ENCODE peak calls at places on chromosome 22, in seven cellular contexts. F, E, L, Z, Q, X and O are unnamed samples.

GRCh38 chr22:43385770-43386641 is 25.8 kb upstream of the MPPED1 start:
- DNase-seq in L (peak; percentile 91), Q (peak; percentile 47), F (peak; percentile 51), E (peak; percentile 36), Z (peak; percentile 72), X (peak; percentile 84), O (no peak)

GRCh38 chr22:35172452-35172851 is 84.8 kb upstream of the HMGXB4 start:
- DNase-seq in Q (no peak), Z (no peak), L (no peak), F (no peak), E (no peak), X (no peak), O (no peak)

GRCh38 chr22:48135641-48136040 is 1373.2 kb downstream of the TBC1D22A start:
- DNase-seq in F (no peak), X (no peak), Z (no peak), E (no peak), L (no peak), Q (no peak), O (no peak)

GRCh38 chr22:45319319-45319675 is 9.6 kb downstream of the FAM118A start:
- DNase-seq in Z (no peak), Q (no peak), X (no peak), F (no peak), E (peak; percentile 39), L (peak; percentile 74), O (no peak)

GRCh38 chr22:46547883-46548244 is 10.4 kb upstream of the CELSR1 start:
- DNase-seq in E (peak; percentile 47), Z (no peak), F (peak; percentile 71), Q (peak; percentile 62), X (peak; percentile 75), L (no peak), O (peak; percentile 68)

GRCh38 chr22:48396785-48397530 is 1430.7 kb downstream of the BRD1 start:
- DNase-seq in F (no peak), L (no peak), X (no peak), Z (no peak), Q (no peak), E (no peak), O (no peak)

GRCh38 chr22:40076702-40077645 is 82.2 kb downstream of the FAM83F start:
- DNase-seq in X (no peak), E (peak; percentile 4), Z (no peak), F (peak; percentile 12), L (no peak), Q (no peak), O (no peak)

GRCh38 chr22:25557218-25557617 is 7.3 kb upstream of the GRK3 start:
- DNase-seq in L (no peak), Z (no peak), Q (no peak), E (no peak), X (no peak), F (no peak), O (no peak)

GRCh38 chr22:41528938-41529561 is 15.2 kb downstream of the POLR3H start:
- DNase-seq in Q (no peak), L (no peak), F (no peak), Z (no peak), E (no peak), X (no peak), O (no peak)

GRCh38 chr22:48333323-48333763 is 1494.3 kb downstream of the BRD1 start:
- DNase-seq in Q (no peak), E (no peak), F (no peak), L (no peak), X (peak; percentile 41), Z (no peak), O (no peak)

GRCh38 chr22:44848791-44849410 is 96.5 kb downstream of the ARHGAP8 start:
- DNase-seq in X (no peak), Q (no peak), E (no peak), F (no peak), L (no peak), Z (no peak), O (no peak)

GRCh38 chr22:46444390-46444854 is 93.0 kb downstream of the CELSR1 start:
- DNase-seq in L (no peak), Q (no peak), E (no peak), X (no peak), Z (peak; percentile 32), F (no peak), O (no peak)

GRCh38 chr22:17265649-17266248 is 46.5 kb upstream of the ADA2 start:
- DNase-seq in X (no peak), F (no peak), L (no peak), E (no peak), Q (no peak), Z (no peak), O (no peak)

GRCh38 chr22:50264104-50264745 is 2.7 kb upstream of the MAPK12 start:
- DNase-seq in Z (no peak), L (no peak), Q (no peak), F (no peak), E (no peak), X (no peak), O (no peak)

GRCh38 chr22:44878483-44879300 is 126.3 kb downstream of the ARHGAP8 start:
- DNase-seq in Z (no peak), L (no peak), X (no peak), F (no peak), E (no peak), Q (no peak), O (no peak)

GRCh38 chr22:23078462-23078787 is 8.1 kb downstream of the GNAZ start:
- DNase-seq in F (no peak), Z (no peak), Q (no peak), E (no peak), L (no peak), X (no peak), O (no peak)

GRCh38 chr22:27840436-27840835 is 38.9 kb upstream of the MN1 start:
- DNase-seq in L (no peak), X (no peak), Z (no peak), F (no peak), Q (no peak), E (no peak), O (no peak)

GRCh38 chr22:45977551-45978274 is 751 bp upstream of the WNT7B start:
- DNase-seq in E (no peak), Q (no peak), F (no peak), Z (peak; percentile 54), L (peak; percentile 77), X (no peak), O (no peak)

DNA sequence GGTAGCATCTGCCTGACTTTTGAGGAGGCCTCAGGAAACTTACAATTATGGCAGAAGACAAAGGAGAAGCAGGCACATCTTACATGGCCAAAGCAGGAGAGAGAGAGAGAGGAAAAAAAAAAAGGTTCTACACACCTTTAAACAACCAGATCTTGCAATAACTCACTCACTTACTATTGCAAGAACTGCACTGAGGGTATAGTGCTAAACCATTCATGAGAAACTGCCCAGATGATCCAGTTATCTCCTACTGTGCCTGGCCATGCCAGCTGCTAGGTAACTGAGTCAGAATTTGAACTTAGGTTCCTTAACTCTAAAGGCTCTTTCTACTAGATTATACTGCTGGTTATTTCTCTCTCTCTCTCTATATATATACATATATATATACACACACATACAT is 7.3 kb downstream of the HORMAD2 start:
- DNase-seq in F (no peak), L (no peak), Z (no peak), E (no peak), Q (no peak), X (no peak), O (peak; percentile 54)
- TF ChIP-seq CTCF in F (no peak), L (no peak), Z (no peak), E (no peak), Q (no peak), X (no peak), O (no peak)

DNA sequence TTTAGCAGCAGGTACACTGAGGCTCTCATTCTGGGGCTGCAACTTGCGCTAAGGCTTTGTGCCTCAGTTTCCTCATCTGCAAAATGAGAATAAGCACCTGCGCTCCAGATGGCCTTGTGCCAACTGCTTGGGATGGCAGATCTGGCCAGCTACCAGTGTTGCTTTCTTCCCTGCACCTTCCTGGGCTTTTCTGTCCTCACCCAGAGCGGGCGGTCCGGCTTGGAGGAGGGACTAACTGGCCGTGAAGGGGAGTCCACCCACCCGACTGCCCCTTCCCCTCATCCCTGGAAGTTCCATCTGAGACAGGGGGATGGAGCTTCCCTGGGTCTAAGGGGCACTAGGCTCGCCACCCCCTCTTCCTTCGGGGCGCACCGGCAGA is 3.5 kb downstream of the SLC16A8 start:
- DNase-seq in Q (no peak), L (no peak), Z (no peak), F (no peak), E (no peak), X (no peak), O (no peak)
- TF ChIP-seq CTCF in Q (no peak), L (no peak), Z (no peak), F (no peak), E (no peak), X (no peak), O (no peak)

GRCh38 chr22:22042009-22042408 is 59.4 kb upstream of the TOP3B start:
- DNase-seq in F (no peak), Q (no peak), E (no peak), Z (no peak), L (no peak), X (no peak), O (no peak)

GRCh38 chr22:22045576-22046335 is 63.2 kb upstream of the TOP3B start:
- DNase-seq in X (no peak), Q (no peak), E (no peak), Z (no peak), F (no peak), L (no peak), O (no peak)

GRCh38 chr22:22043296-22044078 is 60.9 kb upstream of the TOP3B start:
- DNase-seq in F (no peak), X (no peak), Z (no peak), L (no peak), E (no peak), Q (no peak), O (no peak)

GRCh38 chr22:22042599-22043295 is 60.2 kb upstream of the TOP3B start:
- DNase-seq in Q (no peak), X (no peak), L (no peak), F (no peak), Z (no peak), E (no peak), O (no peak)

GRCh38 chr22:22044153-22044552 is 61.6 kb upstream of the TOP3B start:
- DNase-seq in Q (no peak), E (no peak), L (no peak), Z (no peak), X (no peak), F (no peak), O (no peak)
- TF ChIP-seq CTCF in Q (no peak), E (no peak), L (no peak), Z (no peak), X (no peak), F (no peak), O (no peak)

DNA sequence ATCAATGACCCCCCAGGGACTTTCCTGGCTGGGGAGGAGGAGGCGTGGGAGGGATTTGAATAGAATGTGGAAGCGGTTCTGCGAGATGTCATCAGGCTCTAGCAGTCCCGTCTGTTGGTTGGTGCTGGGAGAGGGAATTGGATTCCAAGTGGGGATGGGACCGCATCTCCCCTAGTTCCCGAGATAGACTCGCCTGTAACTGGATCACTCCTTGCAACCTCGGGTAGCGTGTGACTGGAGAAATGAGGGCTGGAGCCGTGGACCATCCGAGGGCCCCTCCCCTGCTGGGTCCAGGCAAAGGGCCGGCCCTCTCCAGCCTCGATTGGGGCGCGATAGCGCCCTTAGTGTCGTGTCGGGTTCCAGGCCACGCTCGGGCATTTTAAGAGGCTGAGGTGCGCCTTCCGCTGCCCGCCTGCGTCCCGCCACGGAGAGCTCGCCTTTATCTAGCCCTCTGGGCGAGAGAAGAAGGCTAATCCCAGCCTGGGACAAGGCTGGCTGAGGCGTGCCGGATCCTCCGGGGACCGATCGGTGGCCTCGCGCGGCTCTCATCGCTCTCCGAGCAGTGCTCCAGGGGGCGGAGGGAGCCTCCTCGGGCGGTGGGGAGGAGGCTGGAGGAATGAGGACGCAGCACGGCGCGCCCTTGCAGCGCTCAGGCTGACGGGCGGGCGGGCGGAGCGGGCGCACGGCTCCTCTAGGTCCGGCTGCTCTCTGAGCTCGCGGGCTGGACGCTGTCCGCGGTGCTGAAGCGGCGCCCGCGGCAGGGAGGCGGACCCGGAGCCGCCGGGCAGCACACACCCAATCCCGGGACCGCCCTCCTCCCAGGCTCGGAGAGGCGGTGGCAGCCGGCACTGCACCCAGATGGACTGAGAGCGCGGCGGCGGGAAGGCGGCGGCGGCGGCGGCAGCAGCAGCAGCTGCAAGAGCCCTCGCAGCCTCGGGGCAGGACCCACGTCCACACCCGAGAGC is 107.8 kb downstream of the OSBP2 start:
- DNase-seq in Z (peak; percentile 83), F (peak; percentile 95), E (peak; percentile 74), Q (peak; percentile 57), L (peak; percentile 97), X (peak; percentile 89), O (no peak)
- TF ChIP-seq CTCF in Z (no peak), F (no peak), E (peak; percentile 22), Q (peak; percentile 54), L (peak; percentile 30), X (peak; percentile 57), O (no peak)